ENCODE peak calls at places on chromosomes 1 and 21, in six cellular contexts. M, W, D, S, N and K are unnamed samples. For H3K4me1, the result is how much of the 10 kb centered on the place peaks cover.

GRCh38 chr1:161139765-161140164 is 7.3 kb upstream of the DEDD start:
- DNase-seq in D (no peak), M (peak), W (peak), S (no peak), N (no peak), K (no peak)

GRCh38 chr1:202221911-202222909 is 28.6 kb downstream of the LGR6 start:
- DNase-seq in N (no peak), S (no peak), D (no peak), W (no peak), M (no peak), K (peak)

GRCh38 chr1:62325696-62326095 is 6.5 kb upstream of the KANK4 start:
- DNase-seq in N (no peak), M (no peak), S (no peak), D (no peak), W (no peak), K (no peak)

GRCh38 chr1:70666381-70667140 is 255.5 kb downstream of the CTH start:
- DNase-seq in W (no peak), M (no peak), N (no peak), D (no peak), S (no peak), K (no peak)

GRCh38 chr1:232767381-232768074 is 37.7 kb upstream of the MAP10 start:
- DNase-seq in S (peak), N (no peak), D (no peak), W (peak), M (peak), K (no peak)

GRCh38 chr21:15084668-15085067 is 19.9 kb upstream of the NRIP1 start:
- DNase-seq in W (peak), S (no peak), D (no peak), M (no peak), N (no peak), K (no peak)

GRCh38 chr1:158931055-158931737 is at the start of gene PYHIN1:
- DNase-seq in W (no peak), S (no peak), M (no peak), N (peak), D (no peak), K (no peak)

GRCh38 chr1:86154581-86155060 is 2.0 kb downstream of the COL24A1 start:
- DNase-seq in M (no peak), S (no peak), N (no peak), D (no peak), W (no peak), K (no peak)

GRCh38 chr1:21762022-21762404 is 20.9 kb downstream of the USP48 start:
- DNase-seq in W (no peak), M (no peak), D (no peak), S (no peak), N (no peak), K (peak)

GRCh38 chr1:118074101-118074500 is 110.9 kb downstream of the SPAG17 start:
- DNase-seq in D (no peak), W (no peak), M (no peak), S (no peak), N (no peak), K (no peak)

GRCh38 chr1:91891969-91892368 is 6.0 kb upstream of the TGFBR3 start:
- DNase-seq in D (no peak), N (no peak), W (no peak), S (no peak), M (no peak), K (peak)

GRCh38 chr21:41766883-41767605 is at the start of gene RIPK4:
- DNase-seq in D (no peak), S (no peak), M (peak), N (peak), W (peak), K (no peak)

GRCh38 chr1:111563619-111564018 is 56.0 kb upstream of the RAP1A start:
- DNase-seq in W (no peak), S (no peak), D (no peak), M (no peak), N (no peak), K (peak)

DNA sequence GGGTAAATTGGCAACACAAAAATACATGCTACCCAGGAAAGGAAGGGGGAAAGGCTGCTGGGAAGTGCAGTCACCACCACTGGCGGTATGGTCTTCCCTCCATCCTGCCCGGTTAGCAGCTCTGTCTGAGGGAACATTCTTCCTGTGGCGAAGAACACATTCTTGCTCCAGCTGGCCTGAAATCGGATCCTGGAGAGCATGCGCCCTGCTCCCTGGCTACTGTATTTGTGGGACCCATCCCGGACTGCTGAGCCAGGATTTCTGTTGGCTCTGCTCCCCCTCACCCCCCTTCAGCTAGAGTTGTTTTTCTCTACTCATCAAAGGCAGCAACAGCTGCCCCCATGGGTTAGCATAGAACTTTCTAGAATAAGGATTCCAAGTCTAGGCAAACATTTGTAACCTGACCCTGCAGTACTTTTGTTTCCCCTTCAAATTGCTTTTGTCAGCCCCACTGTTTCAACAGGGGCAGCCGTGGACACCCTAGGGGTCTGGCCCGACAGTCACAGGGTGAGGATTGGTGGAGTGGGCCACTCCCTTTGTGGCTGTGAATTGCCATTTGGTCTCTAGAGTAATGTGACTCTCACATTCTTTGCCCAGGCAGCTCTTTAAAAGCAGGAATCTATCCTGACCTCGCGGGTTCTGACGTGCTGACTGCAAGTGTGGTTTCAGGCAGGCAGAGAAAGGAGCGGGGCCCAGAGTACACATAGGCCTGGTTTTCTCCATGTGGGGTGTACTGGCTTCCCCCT is 157.7 kb downstream of the TOMM20 start:
- DNase-seq in D (peak), N (no peak), W (peak), S (peak), M (peak), K (peak)
- H3K4me1 ChIP-seq in D (under half), N (under half), W (half or more), S (half or more), M (under half), K (half or more)

GRCh38 chr1:231467986-231468385 is 45.9 kb upstream of the EGLN1 start:
- DNase-seq in N (no peak), D (no peak), S (no peak), M (no peak), W (no peak), K (no peak)
- H3K27ac ChIP-seq in N (no peak), D (no peak), S (no peak), M (no peak), W (no peak), K (no peak)

GRCh38 chr1:30469426-30469825 is 254.0 kb downstream of the MATN1 start:
- DNase-seq in S (peak), W (no peak), D (no peak), M (no peak), N (no peak), K (no peak)
- H3K4me3 ChIP-seq in S (no peak), W (no peak), D (no peak), M (no peak), N (no peak), K (no peak)

DNA sequence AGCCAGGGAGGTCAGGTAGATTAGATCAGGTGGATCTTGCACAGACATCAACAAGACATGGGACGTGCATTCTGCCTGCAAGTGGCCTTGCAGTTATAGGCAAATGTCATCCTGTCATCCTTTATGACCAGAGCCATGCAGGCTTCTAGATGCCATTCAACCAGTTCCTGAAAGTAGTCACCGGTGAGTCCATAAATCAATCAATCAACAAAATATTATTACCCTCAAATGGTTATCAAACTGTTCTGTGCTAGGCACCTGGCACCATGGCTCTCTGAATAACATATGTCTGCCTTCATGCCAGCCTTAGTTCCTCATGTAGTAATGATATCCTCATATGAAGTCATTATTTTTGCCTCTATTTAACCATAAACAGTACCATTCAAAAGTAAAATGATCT is 146.9 kb downstream of the TOMM20 start:
- DNase-seq in W (no peak), M (no peak), N (no peak), S (no peak), D (no peak), K (no peak)
- H3K4me1 ChIP-seq in W (half or more), M (under half), N (under half), S (half or more), D (half or more), K (half or more)

GRCh38 chr21:25462517-25462971 is 144.7 kb downstream of the MRPL39 start:
- DNase-seq in N (no peak), W (no peak), S (no peak), M (no peak), D (no peak), K (no peak)

GRCh38 chr21:25464275-25464674 is 143.0 kb downstream of the MRPL39 start:
- DNase-seq in D (no peak), M (no peak), S (no peak), W (no peak), N (no peak), K (no peak)

GRCh38 chr21:25459993-25460392 is 147.3 kb downstream of the MRPL39 start:
- DNase-seq in M (no peak), N (no peak), S (no peak), W (no peak), D (no peak), K (no peak)

GRCh38 chr21:25459365-25459764 is 147.9 kb downstream of the MRPL39 start:
- DNase-seq in D (no peak), S (no peak), N (no peak), M (no peak), W (no peak), K (no peak)

DNA sequence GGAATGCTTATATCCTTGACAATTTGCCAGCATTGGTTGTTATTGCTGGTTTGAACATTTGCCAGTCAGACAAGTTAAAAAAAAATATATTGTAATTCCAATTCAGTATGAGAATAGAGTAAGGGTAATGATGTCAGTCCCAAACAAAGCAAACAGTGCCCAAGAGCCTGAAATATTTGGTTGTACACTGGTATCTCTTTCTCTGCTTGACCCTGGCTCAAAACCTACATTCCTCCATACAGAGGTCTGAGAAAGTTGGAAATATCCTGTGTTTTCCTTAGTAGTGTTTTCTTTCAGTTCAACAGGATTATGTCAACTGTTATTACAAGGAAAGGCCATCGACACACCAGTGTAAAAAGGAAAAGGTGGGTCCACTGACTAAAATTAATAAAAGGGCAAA is 145.6 kb downstream of the MRPL39 start:
- DNase-seq in W (no peak), N (no peak), M (no peak), S (no peak), D (no peak), K (no peak)
- H3K27ac ChIP-seq in W (no peak), N (no peak), M (no peak), S (no peak), D (no peak), K (no peak)

DNA sequence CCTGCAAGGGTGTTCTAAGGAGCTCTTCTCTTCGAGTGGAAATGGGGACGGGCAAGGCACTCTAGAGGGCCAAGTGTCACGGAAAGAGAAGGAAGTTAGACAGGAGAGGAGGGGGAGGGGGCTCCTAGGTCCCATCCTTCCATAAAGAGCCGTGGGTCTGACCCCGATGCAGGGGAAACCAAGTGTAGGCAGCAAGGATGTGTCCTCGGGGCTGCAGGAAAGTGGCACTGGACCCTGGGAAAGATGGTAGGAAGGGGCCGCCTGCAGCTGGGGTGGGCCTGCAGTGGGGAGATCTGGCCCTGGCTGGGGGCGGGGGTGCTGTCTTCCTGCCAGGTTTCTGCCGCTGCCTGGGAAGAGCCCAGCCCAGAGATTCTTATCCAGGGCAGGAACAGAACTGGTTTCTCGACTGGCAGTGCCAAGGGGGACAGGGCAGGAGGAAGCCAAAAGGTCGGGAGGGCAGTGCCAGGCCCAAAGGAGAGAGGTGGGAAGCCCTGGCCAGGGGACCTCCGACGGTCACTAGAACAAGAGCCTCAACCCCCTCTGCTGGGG is 12.9 kb downstream of the CRABP2 start:
- DNase-seq in N (no peak), S (no peak), W (peak), D (no peak), M (no peak), K (no peak)
- H3K4me3 ChIP-seq in N (no peak), S (no peak), W (no peak), D (no peak), M (no peak), K (no peak)